ENCODE peak calls at places on chromosome 7, in six cellular contexts. N is stimulated activated CD4-positive, alpha-beta T cell treated with anti-CD3 and anti-CD28 coated beads, Interleukin-1b, Interleukin-23, amount 100 ng/mL, for 1 hour; Y is activated CD8-positive, alpha-beta memory T cell treated with anti-CD3 and anti-CD28 coated beads, Interleukin-2, amount 50 U/mL, for 48 hours; Q is SK-N-SH; M is HFFc6; I is activated T-cell treated with anti-CD3 and anti-CD28 coated beads for 1 hour. Z is an unnamed sample.

GRCh38 chr7:49389866-49390265 is 383.6 kb upstream of the VWC2 start:
- DNase-seq in N (no peak), M (no peak), Q (no peak), Y (no peak), I (no peak), Z (no peak)

GRCh38 chr7:100483728-100484635 is at the start of gene NYAP1:
- DNase-seq in Y (no peak), N (no peak), I (peak), M (no peak), Q (peak), Z (peak)

GRCh38 chr7:43758029-43758860 is at the start of gene BLVRA:
- DNase-seq in M (no peak), N (peak), Y (peak), Q (peak), I (peak), Z (peak)

GRCh38 chr7:132500727-132501410 is 75.4 kb downstream of the PLXNA4 start:
- DNase-seq in N (no peak), Q (peak), M (no peak), I (no peak), Y (no peak), Z (no peak)

GRCh38 chr7:151884276-151885201 is 7.6 kb upstream of the PRKAG2 start:
- DNase-seq in N (no peak), I (no peak), Q (no peak), Y (no peak), M (no peak), Z (no peak)

GRCh38 chr7:104900525-104900924 is 113.5 kb upstream of the KMT2E start:
- DNase-seq in Y (no peak), Q (no peak), N (no peak), I (no peak), M (no peak), Z (no peak)

GRCh38 chr7:146387140-146387539 is 270.5 kb downstream of the CNTNAP2 start:
- DNase-seq in N (no peak), Y (no peak), I (no peak), M (no peak), Q (no peak), Z (no peak)

GRCh38 chr7:52088008-52088787 is 771.6 kb upstream of the COBL start:
- DNase-seq in Y (no peak), M (no peak), N (no peak), Q (peak), I (no peak), Z (no peak)

GRCh38 chr7:16509829-16510228 is 16.8 kb upstream of the LRRC72 start:
- DNase-seq in I (no peak), M (no peak), Y (no peak), Q (no peak), N (no peak), Z (no peak)

GRCh38 chr7:40726559-40726958 is 591.8 kb downstream of the SUGCT start:
- DNase-seq in I (no peak), N (no peak), M (no peak), Y (no peak), Q (no peak), Z (no peak)

Z was measured in SJCRH30.